ENCODE peak calls at places on chromosomes 13 and 19, in six cellular contexts. One of them, this sample, is unnamed.

GRCh38 chr19:18657590-18658365 is 20.9 kb downstream of the KLHL26 start:
- DNase-seq in anterior cingulate cortex: no peak
- DNase-seq in effector CD8-positive, alpha-beta T cell: no peak
- DNase-seq in SK-N-SH: peak
- DNase-seq in upper lobe of left lung: peak
- DNase-seq in CD4-positive, CD25-positive, alpha-beta regulatory T cell: no peak
- DNase-seq in this sample: no peak

GRCh38 chr19:14432817-14433453 is at the start of gene PKN1:
- DNase-seq in effector CD8-positive, alpha-beta T cell: peak
- DNase-seq in CD4-positive, CD25-positive, alpha-beta regulatory T cell: peak
- DNase-seq in anterior cingulate cortex: peak
- DNase-seq in upper lobe of left lung: peak
- DNase-seq in SK-N-SH: peak
- DNase-seq in this sample: peak

GRCh38 chr19:46088101-46088500 is 36.4 kb downstream of the IGFL3 start:
- DNase-seq in upper lobe of left lung: no peak
- DNase-seq in CD4-positive, CD25-positive, alpha-beta regulatory T cell: no peak
- DNase-seq in effector CD8-positive, alpha-beta T cell: no peak
- DNase-seq in SK-N-SH: no peak
- DNase-seq in anterior cingulate cortex: no peak
- DNase-seq in this sample: no peak

GRCh38 chr13:96089749-96090239 is at the start of gene HS6ST3:
- DNase-seq in CD4-positive, CD25-positive, alpha-beta regulatory T cell: no peak
- DNase-seq in upper lobe of left lung: peak
- DNase-seq in effector CD8-positive, alpha-beta T cell: no peak
- DNase-seq in anterior cingulate cortex: peak
- DNase-seq in SK-N-SH: peak
- DNase-seq in this sample: peak

GRCh38 chr13:29137995-29138394 is 317.9 kb downstream of the MTUS2 start:
- DNase-seq in anterior cingulate cortex: no peak
- DNase-seq in SK-N-SH: no peak
- DNase-seq in upper lobe of left lung: no peak
- DNase-seq in CD4-positive, CD25-positive, alpha-beta regulatory T cell: no peak
- DNase-seq in effector CD8-positive, alpha-beta T cell: no peak
- DNase-seq in this sample: no peak

GRCh38 chr13:91360246-91360751 is 12.8 kb downstream of the MIR17HG start:
- DNase-seq in SK-N-SH: no peak
- DNase-seq in anterior cingulate cortex: no peak
- DNase-seq in effector CD8-positive, alpha-beta T cell: no peak
- DNase-seq in upper lobe of left lung: no peak
- DNase-seq in CD4-positive, CD25-positive, alpha-beta regulatory T cell: no peak
- DNase-seq in this sample: no peak

GRCh38 chr13:29589234-29589633 is 6.3 kb downstream of the SLC7A1 start:
- DNase-seq in SK-N-SH: no peak
- DNase-seq in anterior cingulate cortex: no peak
- DNase-seq in CD4-positive, CD25-positive, alpha-beta regulatory T cell: no peak
- DNase-seq in upper lobe of left lung: no peak
- DNase-seq in effector CD8-positive, alpha-beta T cell: no peak
- DNase-seq in this sample: no peak

GRCh38 chr13:97211357-97211756 is 10.8 kb upstream of the MBNL2 start:
- DNase-seq in effector CD8-positive, alpha-beta T cell: no peak
- DNase-seq in CD4-positive, CD25-positive, alpha-beta regulatory T cell: no peak
- DNase-seq in anterior cingulate cortex: no peak
- DNase-seq in upper lobe of left lung: no peak
- DNase-seq in SK-N-SH: no peak
- DNase-seq in this sample: no peak

GRCh38 chr19:8161135-8161646 is 11.8 kb upstream of the FBN3 start:
- DNase-seq in upper lobe of left lung: no peak
- DNase-seq in SK-N-SH: peak
- DNase-seq in effector CD8-positive, alpha-beta T cell: no peak
- DNase-seq in anterior cingulate cortex: no peak
- DNase-seq in CD4-positive, CD25-positive, alpha-beta regulatory T cell: peak
- DNase-seq in this sample: no peak

GRCh38 chr19:21022996-21023395 is 2.5 kb downstream of the ZNF430 start:
- DNase-seq in SK-N-SH: no peak
- DNase-seq in CD4-positive, CD25-positive, alpha-beta regulatory T cell: peak
- DNase-seq in anterior cingulate cortex: no peak
- DNase-seq in upper lobe of left lung: no peak
- DNase-seq in effector CD8-positive, alpha-beta T cell: no peak
- DNase-seq in this sample: no peak

GRCh38 chr13:27638521-27638920 is 16.8 kb downstream of the POLR1D start:
- DNase-seq in SK-N-SH: no peak
- DNase-seq in effector CD8-positive, alpha-beta T cell: no peak
- DNase-seq in anterior cingulate cortex: no peak
- DNase-seq in CD4-positive, CD25-positive, alpha-beta regulatory T cell: no peak
- DNase-seq in upper lobe of left lung: no peak
- DNase-seq in this sample: no peak

GRCh38 chr13:29955137-29955650 is 104.8 kb upstream of the UBL3 start:
- DNase-seq in anterior cingulate cortex: no peak
- DNase-seq in CD4-positive, CD25-positive, alpha-beta regulatory T cell: no peak
- DNase-seq in SK-N-SH: no peak
- DNase-seq in effector CD8-positive, alpha-beta T cell: no peak
- DNase-seq in upper lobe of left lung: no peak
- DNase-seq in this sample: no peak

GRCh38 chr13:30900952-30901749 is 4.9 kb upstream of the MEDAG start:
- DNase-seq in anterior cingulate cortex: no peak
- DNase-seq in SK-N-SH: no peak
- DNase-seq in effector CD8-positive, alpha-beta T cell: no peak
- DNase-seq in CD4-positive, CD25-positive, alpha-beta regulatory T cell: no peak
- DNase-seq in upper lobe of left lung: no peak
- DNase-seq in this sample: no peak

GRCh38 chr19:1465191-1466016 is 13.6 kb downstream of the C19orf25 start:
- DNase-seq in anterior cingulate cortex: no peak
- DNase-seq in effector CD8-positive, alpha-beta T cell: no peak
- DNase-seq in upper lobe of left lung: peak
- DNase-seq in CD4-positive, CD25-positive, alpha-beta regulatory T cell: peak
- DNase-seq in SK-N-SH: no peak
- DNase-seq in this sample: peak

GRCh38 chr13:66154354-66154753 is 1075.8 kb downstream of the PCDH9 start:
- DNase-seq in CD4-positive, CD25-positive, alpha-beta regulatory T cell: no peak
- DNase-seq in upper lobe of left lung: no peak
- DNase-seq in SK-N-SH: no peak
- DNase-seq in effector CD8-positive, alpha-beta T cell: no peak
- DNase-seq in anterior cingulate cortex: no peak
- DNase-seq in this sample: no peak

GRCh38 chr13:40043759-40044158 is 388.3 kb downstream of the COG6 start:
- DNase-seq in effector CD8-positive, alpha-beta T cell: no peak
- DNase-seq in SK-N-SH: no peak
- DNase-seq in upper lobe of left lung: no peak
- DNase-seq in anterior cingulate cortex: no peak
- DNase-seq in CD4-positive, CD25-positive, alpha-beta regulatory T cell: no peak
- DNase-seq in this sample: no peak

GRCh38 chr13:94309997-94310842 is 169.3 kb downstream of the DCT start:
- DNase-seq in anterior cingulate cortex: no peak
- DNase-seq in effector CD8-positive, alpha-beta T cell: no peak
- DNase-seq in upper lobe of left lung: no peak
- DNase-seq in CD4-positive, CD25-positive, alpha-beta regulatory T cell: no peak
- DNase-seq in SK-N-SH: no peak
- DNase-seq in this sample: no peak

GRCh38 chr13:61316647-61317046 is 99.0 kb downstream of the PCDH20 start:
- DNase-seq in effector CD8-positive, alpha-beta T cell: no peak
- DNase-seq in anterior cingulate cortex: no peak
- DNase-seq in SK-N-SH: no peak
- DNase-seq in CD4-positive, CD25-positive, alpha-beta regulatory T cell: no peak
- DNase-seq in upper lobe of left lung: no peak
- DNase-seq in this sample: peak